ENCODE peak calls at places on chromosomes 7 and 10, in four cellular contexts. One of them, this sample, is unnamed.

GRCh38 chr10:60346661-60347060 is 43.0 kb downstream of the ANK3 start:
- DNase-seq in K562: no peak
- DNase-seq in SK-N-SH: no peak
- DNase-seq in HepG2: no peak
- DNase-seq in this sample: no peak

GRCh38 chr10:37496061-37496460 is 361.3 kb downstream of the ZNF248 start:
- DNase-seq in K562: no peak
- DNase-seq in SK-N-SH: no peak
- DNase-seq in HepG2: no peak
- DNase-seq in this sample: no peak

GRCh38 chr7:97733276-97734206 is 1.7 kb downstream of the TAC1 start:
- DNase-seq in K562: no peak
- DNase-seq in SK-N-SH: peak; percentile 38
- DNase-seq in HepG2: no peak
- DNase-seq in this sample: no peak

GRCh38 chr10:75887981-75888380 is 456.6 kb downstream of the LRMDA start:
- DNase-seq in K562: no peak
- DNase-seq in SK-N-SH: no peak
- DNase-seq in HepG2: no peak
- DNase-seq in this sample: no peak

GRCh38 chr7:103445228-103446020 is 583 bp downstream of the SLC26A5 start:
- DNase-seq in K562: peak; percentile 15
- DNase-seq in SK-N-SH: peak; percentile 86
- DNase-seq in HepG2: no peak
- DNase-seq in this sample: no peak

GRCh38 chr7:55266243-55266642 is 98.9 kb upstream of the LANCL2 start:
- DNase-seq in K562: no peak
- DNase-seq in SK-N-SH: no peak
- DNase-seq in HepG2: no peak
- DNase-seq in this sample: no peak

GRCh38 chr10:107423903-107424302 is 259.4 kb upstream of the SORCS1 start:
- DNase-seq in K562: no peak
- DNase-seq in SK-N-SH: no peak
- DNase-seq in HepG2: no peak
- DNase-seq in this sample: no peak

GRCh38 chr7:39488467-39489393 is 77.5 kb upstream of the YAE1 start:
- DNase-seq in K562: no peak
- DNase-seq in SK-N-SH: no peak
- DNase-seq in HepG2: no peak
- DNase-seq in this sample: no peak

GRCh38 chr10:123571978-123572377 is 94.2 kb upstream of the GPR26 start:
- DNase-seq in K562: no peak
- DNase-seq in SK-N-SH: no peak
- DNase-seq in HepG2: no peak
- DNase-seq in this sample: no peak

GRCh38 chr10:91590904-91591791 is 41.7 kb downstream of the PPP1R3C start:
- DNase-seq in K562: peak; percentile 67
- DNase-seq in SK-N-SH: peak; percentile 73
- DNase-seq in HepG2: no peak
- DNase-seq in this sample: no peak

GRCh38 chr10:86100581-86101061 is 266.0 kb downstream of the GRID1 start:
- DNase-seq in K562: no peak
- DNase-seq in SK-N-SH: peak; percentile 58
- DNase-seq in HepG2: peak; percentile 23
- DNase-seq in this sample: no peak

GRCh38 chr7:70782729-70783290 is 349.1 kb upstream of the GALNT17 start:
- DNase-seq in K562: no peak
- DNase-seq in SK-N-SH: no peak
- DNase-seq in HepG2: no peak
- DNase-seq in this sample: no peak

GRCh38 chr7:131629203-131629871 is 72.9 kb upstream of the PODXL start:
- DNase-seq in K562: no peak
- DNase-seq in SK-N-SH: no peak
- DNase-seq in HepG2: no peak
- DNase-seq in this sample: no peak

GRCh38 chr10:101995451-101996063 is 60.4 kb downstream of the ARMH3 start:
- DNase-seq in K562: no peak
- DNase-seq in SK-N-SH: no peak
- DNase-seq in HepG2: peak; percentile 33
- DNase-seq in this sample: no peak

GRCh38 chr7:157520249-157520648 is 183.4 kb downstream of the DNAJB6 start:
- DNase-seq in K562: no peak
- DNase-seq in SK-N-SH: no peak
- DNase-seq in HepG2: no peak
- DNase-seq in this sample: peak; percentile 23

GRCh38 chr10:13686331-13686752 is 99.6 kb downstream of the PRPF18 start:
- DNase-seq in K562: no peak
- DNase-seq in SK-N-SH: peak; percentile 27
- DNase-seq in HepG2: no peak
- DNase-seq in this sample: no peak

GRCh38 chr10:17961551-17962422 is 10.1 kb downstream of the SLC39A12 start:
- DNase-seq in K562: no peak
- DNase-seq in SK-N-SH: no peak
- DNase-seq in HepG2: no peak
- DNase-seq in this sample: no peak

GRCh38 chr7:116792813-116793212 is 69.6 kb upstream of the CAPZA2 start:
- DNase-seq in K562: no peak
- DNase-seq in SK-N-SH: no peak
- DNase-seq in HepG2: no peak
- DNase-seq in this sample: no peak

GRCh38 chr10:28587970-28588290 is 55.0 kb downstream of the WAC start:
- DNase-seq in K562: no peak
- DNase-seq in SK-N-SH: no peak
- DNase-seq in HepG2: no peak
- DNase-seq in this sample: no peak

GRCh38 chr10:43109671-43110249 is 28.5 kb upstream of the CSGALNACT2 start:
- DNase-seq in K562: no peak
- DNase-seq in SK-N-SH: no peak
- DNase-seq in HepG2: no peak
- DNase-seq in this sample: no peak

GRCh38 chr10:58577394-58577793 is 64.7 kb downstream of the BICC1 start:
- DNase-seq in K562: no peak
- DNase-seq in SK-N-SH: no peak
- DNase-seq in HepG2: no peak
- DNase-seq in this sample: no peak

GRCh38 chr10:58488921-58489320 is 23.8 kb upstream of the BICC1 start:
- DNase-seq in K562: no peak
- DNase-seq in SK-N-SH: no peak
- DNase-seq in HepG2: no peak
- DNase-seq in this sample: no peak

GRCh38 chr10:17548162-17548561 is 69.0 kb downstream of the HACD1 start:
- DNase-seq in K562: no peak
- DNase-seq in SK-N-SH: no peak
- DNase-seq in HepG2: no peak
- DNase-seq in this sample: no peak

GRCh38 chr7:116271980-116272886 is 61.9 kb downstream of the TES start:
- DNase-seq in K562: no peak
- DNase-seq in SK-N-SH: peak; percentile 7
- DNase-seq in HepG2: no peak
- DNase-seq in this sample: no peak

GRCh38 chr10:13717936-13718772 is 131.4 kb downstream of the PRPF18 start:
- DNase-seq in K562: no peak
- DNase-seq in SK-N-SH: no peak
- DNase-seq in HepG2: peak; percentile 7
- DNase-seq in this sample: no peak

GRCh38 chr7:116521046-116521664 is 3.7 kb upstream of the CAV1 start:
- DNase-seq in K562: no peak
- DNase-seq in SK-N-SH: no peak
- DNase-seq in HepG2: no peak
- DNase-seq in this sample: no peak

GRCh38 chr7:24058953-24059352 is 225.0 kb upstream of the NPY start:
- DNase-seq in K562: no peak
- DNase-seq in SK-N-SH: no peak
- DNase-seq in HepG2: no peak
- DNase-seq in this sample: no peak

GRCh38 chr10:86757110-86757790 is 831 bp downstream of the BMPR1A start:
- DNase-seq in K562: peak; percentile 46
- DNase-seq in SK-N-SH: no peak
- DNase-seq in HepG2: peak; percentile 62
- DNase-seq in this sample: no peak

GRCh38 chr10:78203915-78204818 is 170.5 kb downstream of the RPS24 start:
- DNase-seq in K562: no peak
- DNase-seq in SK-N-SH: peak; percentile 87
- DNase-seq in HepG2: peak; percentile 33
- DNase-seq in this sample: no peak

GRCh38 chr10:106652279-106652678 is 512.2 kb downstream of the SORCS1 start:
- DNase-seq in K562: no peak
- DNase-seq in SK-N-SH: no peak
- DNase-seq in HepG2: no peak
- DNase-seq in this sample: peak; percentile 11

GRCh38 chr10:119755446-119755845 is 29.6 kb downstream of the INPP5F start:
- DNase-seq in K562: no peak
- DNase-seq in SK-N-SH: no peak
- DNase-seq in HepG2: no peak
- DNase-seq in this sample: no peak

DNA sequence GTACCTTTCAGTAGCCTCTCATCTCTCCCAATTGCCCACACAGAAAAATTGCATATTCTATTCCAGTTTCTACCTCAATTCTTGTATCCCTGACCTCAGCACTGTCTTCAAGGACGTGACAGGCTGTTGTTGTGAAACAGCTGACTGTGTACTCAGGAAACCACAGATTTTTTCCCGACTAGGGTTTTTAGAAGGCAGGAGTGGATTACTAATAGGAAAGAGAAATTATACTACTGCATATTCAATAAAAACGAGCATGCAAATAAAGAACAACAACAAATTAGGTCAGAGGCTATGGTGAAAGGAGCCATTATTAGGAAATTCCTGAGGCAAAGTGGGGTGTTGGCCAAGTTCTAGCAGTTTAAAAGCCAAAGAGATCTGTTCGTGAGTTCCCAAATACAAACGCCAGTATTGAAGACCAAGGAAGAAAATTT is 93.4 kb downstream of the DOCK4 start:
- DNase-seq in K562: no peak
- DNase-seq in SK-N-SH: no peak
- DNase-seq in HepG2: no peak
- DNase-seq in this sample: no peak
- TF ChIP-seq FOXM1 in K562: no peak
- TF ChIP-seq FOXM1 in SK-N-SH: no peak
- TF ChIP-seq FOXM1 in HepG2: no peak
- TF ChIP-seq FOXM1 in this sample: no peak

GRCh38 chr10:69070951-69071350 is 17.0 kb upstream of the SRGN start:
- DNase-seq in K562: no peak
- DNase-seq in SK-N-SH: no peak
- DNase-seq in HepG2: no peak
- DNase-seq in this sample: no peak

GRCh38 chr10:69067189-69067588 is 20.7 kb upstream of the SRGN start:
- DNase-seq in K562: no peak
- DNase-seq in SK-N-SH: no peak
- DNase-seq in HepG2: no peak
- DNase-seq in this sample: no peak

GRCh38 chr10:69069090-69070042 is 18.5 kb upstream of the SRGN start:
- DNase-seq in K562: peak; percentile 45
- DNase-seq in SK-N-SH: no peak
- DNase-seq in HepG2: no peak
- DNase-seq in this sample: no peak

GRCh38 chr10:69065406-69066361 is 22.2 kb upstream of the SRGN start:
- DNase-seq in K562: no peak
- DNase-seq in SK-N-SH: no peak
- DNase-seq in HepG2: no peak
- DNase-seq in this sample: no peak

GRCh38 chr10:69068549-69068948 is 19.4 kb upstream of the SRGN start:
- DNase-seq in K562: no peak
- DNase-seq in SK-N-SH: no peak
- DNase-seq in HepG2: no peak
- DNase-seq in this sample: no peak
- H3K27ac ChIP-seq in K562: no peak overlapping the region
- H3K27ac ChIP-seq in SK-N-SH: no peak overlapping the region
- H3K27ac ChIP-seq in HepG2: no peak overlapping the region
- H3K27ac ChIP-seq in this sample: no peak overlapping the region

GRCh38 chr10:114996542-114996941 is 58.5 kb downstream of the TRUB1 start:
- DNase-seq in K562: no peak
- DNase-seq in SK-N-SH: no peak
- DNase-seq in HepG2: no peak
- DNase-seq in this sample: no peak

GRCh38 chr10:114995468-114995867 is 57.5 kb downstream of the TRUB1 start:
- DNase-seq in K562: no peak
- DNase-seq in SK-N-SH: no peak
- DNase-seq in HepG2: no peak
- DNase-seq in this sample: no peak

GRCh38 chr10:114987995-114988394 is 50.0 kb downstream of the TRUB1 start:
- DNase-seq in K562: no peak
- DNase-seq in SK-N-SH: no peak
- DNase-seq in HepG2: no peak
- DNase-seq in this sample: no peak

DNA sequence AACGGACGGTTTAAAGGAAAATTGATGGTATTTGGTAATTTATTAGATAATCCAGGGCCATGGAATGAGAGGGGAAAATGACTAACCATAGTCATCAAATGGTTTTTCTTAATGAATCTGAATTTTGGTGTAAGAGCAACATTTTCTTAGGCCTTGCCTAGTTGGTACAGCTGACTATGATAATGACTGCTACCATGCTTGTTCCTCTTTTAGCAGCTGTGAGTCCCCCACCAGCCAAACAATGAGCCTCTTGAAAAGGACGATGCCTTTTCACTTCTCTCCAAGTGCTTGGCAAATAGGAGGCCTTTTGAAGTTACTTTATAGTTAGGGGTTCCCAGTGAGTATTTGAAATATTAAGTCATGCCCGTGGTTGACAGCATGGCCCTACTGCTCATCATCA is 53.0 kb downstream of the TRUB1 start:
- DNase-seq in K562: no peak
- DNase-seq in SK-N-SH: no peak
- DNase-seq in HepG2: no peak
- DNase-seq in this sample: no peak
- TF ChIP-seq FOXM1 in K562: no peak
- TF ChIP-seq FOXM1 in SK-N-SH: no peak
- TF ChIP-seq FOXM1 in HepG2: no peak
- TF ChIP-seq FOXM1 in this sample: no peak

GRCh38 chr7:66865290-66865864 is 55.6 kb upstream of the TMEM248 start:
- DNase-seq in K562: no peak
- DNase-seq in SK-N-SH: no peak
- DNase-seq in HepG2: no peak
- DNase-seq in this sample: no peak

GRCh38 chr7:66869660-66870450 is 51.2 kb upstream of the TMEM248 start:
- DNase-seq in K562: peak; percentile 87
- DNase-seq in SK-N-SH: no peak
- DNase-seq in HepG2: no peak
- DNase-seq in this sample: no peak

GRCh38 chr7:66867198-66867790 is 53.7 kb upstream of the TMEM248 start:
- DNase-seq in K562: no peak
- DNase-seq in SK-N-SH: no peak
- DNase-seq in HepG2: peak; percentile 11
- DNase-seq in this sample: no peak

GRCh38 chr7:66873476-66873875 is 47.5 kb upstream of the TMEM248 start:
- DNase-seq in K562: no peak
- DNase-seq in SK-N-SH: no peak
- DNase-seq in HepG2: no peak
- DNase-seq in this sample: no peak

DNA sequence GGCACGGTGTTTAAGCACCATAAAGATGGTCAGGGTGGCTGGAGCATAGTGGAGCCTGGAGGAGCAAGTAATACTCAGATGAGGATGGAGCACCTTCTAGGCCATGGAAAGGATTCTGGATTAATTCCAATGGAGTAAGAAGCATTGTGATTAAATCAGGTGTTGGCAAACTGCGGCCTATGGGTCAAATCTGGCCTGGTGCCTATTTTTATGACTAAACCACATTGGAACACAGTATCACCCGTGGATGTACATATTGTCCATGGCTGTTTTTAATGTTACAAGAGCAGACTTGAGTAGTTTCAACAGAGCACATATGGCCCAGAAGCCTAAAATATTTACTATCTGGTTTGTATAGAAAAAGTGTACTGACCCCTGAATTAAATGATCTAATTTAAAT is 49.9 kb upstream of the TMEM248 start:
- DNase-seq in K562: no peak
- DNase-seq in SK-N-SH: no peak
- DNase-seq in HepG2: no peak
- DNase-seq in this sample: no peak
- H3K27ac ChIP-seq in K562: no peak overlapping the region
- H3K27ac ChIP-seq in SK-N-SH: no peak overlapping the region
- H3K27ac ChIP-seq in HepG2: no peak overlapping the region
- H3K27ac ChIP-seq in this sample: no peak overlapping the region